ENCODE peak calls at places on chromosomes 5 and 9, in ten cellular contexts. B is NCI-H774; Z is stimulated activated CD8-positive, alpha-beta memory T cell treated with anti-CD3 and anti-CD28 coated beads, Interleukin-4, amount 100 ng/mL, for 4 hours; H is NCI-H1092 treated with DMSO at 0.1 percent for 48 hours; V is dermis microvascular lymphatic vessel endothelial cell; J is globus pallidus; U is NCI-H460; Q is NCI-H748 treated with DMSO at 0.1 percent for 48 hours; X is D341Med; G is EL. D is an unnamed sample.

GRCh38 chr5:54073735-54074134 is 236.6 kb downstream of the ARL15 start:
- DNase-seq in Q (no peak), V (no peak), Z (no peak), U (no peak), X (no peak), J (no peak), B (no peak), G (no peak), H (no peak), D (no peak)

GRCh38 chr5:72519191-72519590 is 12.0 kb upstream of the ZNF366 start:
- DNase-seq in G (no peak), H (no peak), U (no peak), B (no peak), J (no peak), V (no peak), X (no peak), Q (no peak), Z (no peak), D (no peak)

GRCh38 chr5:53820802-53821171 is 260.3 kb downstream of the NDUFS4 start:
- DNase-seq in V (no peak), G (no peak), Z (no peak), J (no peak), B (no peak), H (no peak), Q (no peak), X (no peak), U (no peak), D (no peak)

GRCh38 chr5:160183075-160183474 is 46.2 kb upstream of the FABP6 start:
- DNase-seq in J (no peak), H (no peak), Q (no peak), V (no peak), U (no peak), G (peak; percentile 40), X (no peak), Z (no peak), B (no peak), D (no peak)

GRCh38 chr5:109053995-109054417 is 306.3 kb downstream of the FER start:
- DNase-seq in Q (no peak), Z (no peak), J (no peak), H (no peak), G (peak; percentile 35), X (no peak), B (no peak), U (no peak), V (no peak), D (no peak)

GRCh38 chr5:171272996-171273970 is 35.8 kb upstream of the TLX3 start:
- DNase-seq in Q (no peak), J (no peak), U (no peak), H (peak; percentile 4), Z (no peak), G (peak; percentile 61), X (peak; percentile 32), V (peak; percentile 21), B (no peak), D (no peak)

GRCh38 chr5:116176124-116176523 is 91.3 kb downstream of the COMMD10 start:
- DNase-seq in V (no peak), Z (no peak), H (no peak), B (no peak), Q (no peak), X (no peak), U (no peak), G (peak; percentile 24), J (no peak), D (no peak)

GRCh38 chr9:98978231-98978681 is 34.5 kb downstream of the COL15A1 start:
- DNase-seq in J (no peak), V (no peak), G (no peak), U (no peak), Q (no peak), X (no peak), B (no peak), Z (no peak), H (no peak), D (no peak)

GRCh38 chr9:124257865-124258764 is at the start of gene NEK6:
- DNase-seq in U (no peak), Q (no peak), G (peak; percentile 55), H (no peak), Z (no peak), J (no peak), B (no peak), V (peak; percentile 58), X (peak; percentile 88), D (no peak)

GRCh38 chr9:90698874-90699440 is 56.3 kb upstream of the DIRAS2 start:
- DNase-seq in B (no peak), U (no peak), J (no peak), X (no peak), G (no peak), V (no peak), Q (no peak), Z (no peak), H (no peak), D (no peak)

GRCh38 chr9:129840024-129840423 is 4.8 kb downstream of the USP20 start:
- DNase-seq in Q (peak; percentile 80), U (no peak), J (no peak), B (peak; percentile 97), X (no peak), Z (no peak), G (no peak), V (no peak), H (peak; percentile 49), D (no peak)